ENCODE peak calls at places on chromosomes 11 and 22, in four cellular contexts. Q, J, N and R are unnamed samples.

GRCh38 chr11:27266125-27266524 is 96.9 kb downstream of the CCDC34 start:
- DNase-seq in Q (no peak), J (no peak), N (no peak), R (no peak)

GRCh38 chr11:117303101-117303500 is 12.0 kb downstream of the BACE1-AS start:
- DNase-seq in N (no peak), Q (peak; percentile 38), J (no peak), R (no peak)

GRCh38 chr11:86301742-86302091 is 323 bp upstream of the HIKESHI start:
- DNase-seq in Q (no peak), J (no peak), N (no peak), R (no peak)

GRCh38 chr11:100887659-100888058 is 200.6 kb downstream of the ARHGAP42 start:
- DNase-seq in N (no peak), Q (no peak), J (no peak), R (no peak)

GRCh38 chr11:2804701-2805387 is 80.7 kb downstream of the CDKN1C start:
- DNase-seq in N (no peak), Q (no peak), J (peak; percentile 44), R (no peak)

GRCh38 chr11:116498161-116498560 is 274.6 kb downstream of the BUD13 start:
- DNase-seq in N (no peak), J (no peak), Q (no peak), R (no peak)

GRCh38 chr22:23256986-23257888 is 76.9 kb downstream of the BCR start:
- DNase-seq in N (no peak), J (no peak), Q (no peak), R (no peak)

GRCh38 chr11:9688716-9689511 is 25.0 kb downstream of the SWAP70 start:
- DNase-seq in J (no peak), Q (no peak), N (peak; percentile 13), R (peak; percentile 81)

GRCh38 chr11:9144828-9145227 is 53.4 kb upstream of the SCUBE2 start:
- DNase-seq in J (peak; percentile 27), Q (no peak), N (no peak), R (no peak)

GRCh38 chr11:131894615-131895544 is 524.5 kb downstream of the NTM start:
- DNase-seq in N (no peak), Q (no peak), J (no peak), R (no peak)

GRCh38 chr22:36569999-36570398 is 41.0 kb upstream of the EIF3D start:
- DNase-seq in Q (peak; percentile 18), N (peak; percentile 46), J (peak; percentile 79), R (no peak)

GRCh38 chr22:48952256-48953102 is 875.2 kb downstream of the BRD1 start:
- DNase-seq in N (no peak), Q (no peak), J (peak; percentile 29), R (no peak)

GRCh38 chr22:42366815-42367581 is 65.2 kb downstream of the NFAM1 start:
- DNase-seq in J (no peak), Q (no peak), N (no peak), R (no peak)

GRCh38 chr11:61551630-61552029 is 29.2 kb downstream of the SYT7 start:
- DNase-seq in Q (no peak), N (no peak), J (no peak), R (no peak)

GRCh38 chr11:66454253-66454652 is 12.5 kb upstream of the PELI3 start:
- DNase-seq in N (no peak), J (no peak), Q (no peak), R (no peak)
- TF ChIP-seq BRCA1 in N (no peak), J (no peak), Q (no peak), R (no peak)

DNA sequence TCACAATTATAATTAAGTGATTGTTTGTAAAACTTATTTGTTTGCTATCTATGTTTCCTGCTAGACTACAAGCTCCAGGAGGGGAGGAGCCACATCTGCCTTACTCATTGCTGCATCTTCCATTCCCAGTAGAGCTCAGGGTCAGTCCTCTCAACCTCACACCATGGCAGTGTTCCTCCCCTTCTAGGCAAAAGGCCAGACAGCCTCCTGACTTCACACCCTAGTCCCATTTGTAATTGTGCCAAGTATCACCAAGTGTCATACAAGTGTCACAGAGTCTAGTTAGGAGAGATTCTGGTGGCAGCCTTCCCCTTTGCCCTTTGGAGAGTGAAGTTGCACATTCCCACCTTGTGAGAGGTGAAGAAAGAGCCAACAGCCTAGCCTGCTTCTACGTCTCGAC is 490.4 kb downstream of the INSC start:
- DNase-seq in Q (no peak), N (no peak), J (no peak), R (no peak)
- TF ChIP-seq MAX in Q (no peak), N (no peak), J (no peak), R (no peak)

GRCh38 chr11:73140213-73141030 is 1.7 kb downstream of the FCHSD2 start:
- DNase-seq in Q (no peak), N (peak; percentile 37), J (peak; percentile 56), R (no peak)

GRCh38 chr11:73137262-73137941 is 4.7 kb downstream of the FCHSD2 start:
- DNase-seq in Q (no peak), N (no peak), J (no peak), R (no peak)

GRCh38 chr11:73139476-73140198 is 2.5 kb downstream of the FCHSD2 start:
- DNase-seq in N (no peak), J (no peak), Q (peak; percentile 72), R (no peak)

GRCh38 chr11:73137942-73138274 is 4.2 kb downstream of the FCHSD2 start:
- DNase-seq in J (no peak), Q (no peak), N (no peak), R (no peak)

DNA sequence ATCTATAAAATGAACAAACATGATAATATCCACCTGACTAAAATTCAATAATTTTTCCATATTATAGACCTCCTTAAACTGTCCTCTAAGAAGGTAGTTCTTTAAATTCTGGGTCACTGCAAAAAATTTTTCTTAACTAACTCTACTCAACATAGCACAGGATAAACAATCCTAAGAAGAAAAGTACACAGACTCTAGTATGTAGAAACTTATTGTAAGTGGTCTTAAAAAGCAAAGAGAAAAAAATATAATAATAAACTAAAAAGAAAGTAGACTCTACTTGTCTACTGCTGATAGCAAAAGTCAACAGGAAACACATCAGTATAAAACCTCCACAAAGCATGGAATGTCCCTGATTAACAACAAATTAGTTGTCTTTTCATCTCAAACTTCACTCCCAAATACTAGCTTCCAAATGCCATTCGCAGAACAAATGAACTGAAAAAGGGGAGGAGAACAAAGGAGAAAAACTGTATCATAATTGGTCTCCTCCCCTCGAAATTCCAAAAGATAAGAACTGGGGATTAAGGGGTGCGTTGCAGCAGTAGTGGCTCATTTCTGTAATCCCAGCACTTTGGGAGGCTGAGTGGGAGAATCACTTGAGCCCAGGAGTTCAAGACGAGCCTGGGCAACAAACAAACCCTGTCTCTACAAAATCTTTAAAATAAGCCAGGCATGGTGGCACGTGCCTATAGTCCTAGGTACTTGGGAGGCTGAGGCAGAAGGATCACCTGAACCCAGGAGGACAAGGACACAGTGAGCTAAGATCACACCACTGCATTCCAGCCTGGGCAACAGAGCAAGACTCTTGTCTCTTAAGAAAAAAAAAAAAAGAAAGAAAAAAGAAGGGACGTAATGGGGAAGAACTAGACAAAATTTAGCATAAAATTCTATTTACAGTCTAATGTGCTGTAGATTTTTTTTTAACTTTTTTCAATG is 6.5 kb downstream of the FCHSD2 start:
- DNase-seq in N (no peak), J (no peak), Q (no peak), R (no peak)
- TF ChIP-seq BRCA1 in N (no peak), J (no peak), Q (no peak), R (no peak)

DNA sequence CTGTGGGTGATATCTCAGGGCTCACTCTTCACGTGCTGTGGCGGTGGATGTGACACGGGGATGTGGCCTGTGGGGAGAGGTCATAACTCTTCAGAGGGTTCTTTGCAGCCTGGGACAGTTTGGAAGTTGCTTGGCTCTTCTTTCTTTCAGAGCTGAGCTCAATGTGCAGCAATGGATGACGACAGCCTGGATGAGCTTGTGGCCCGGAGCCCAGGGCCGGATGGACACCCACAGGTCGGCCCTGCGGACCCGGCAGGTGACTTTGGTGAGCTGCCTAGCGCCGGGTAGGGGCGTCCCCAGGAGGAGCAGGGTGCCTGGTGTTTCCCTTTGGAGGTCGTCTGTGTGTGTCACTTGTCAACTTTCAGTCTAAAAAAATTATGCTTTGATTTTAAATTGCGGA is 5.1 kb downstream of the PHRF1 start:
- DNase-seq in J (no peak), N (no peak), Q (no peak), R (no peak)
- TF ChIP-seq MAX in J (no peak), N (no peak), Q (no peak), R (no peak)

GRCh38 chr22:45094081-45094720 is 69.5 kb upstream of the NUP50 start:
- DNase-seq in Q (no peak), N (no peak), J (no peak), R (no peak)

GRCh38 chr22:45096256-45096907 is 67.3 kb upstream of the NUP50 start:
- DNase-seq in N (peak; percentile 49), Q (peak; percentile 37), J (peak; percentile 81), R (no peak)

GRCh38 chr22:45092644-45093043 is 71.1 kb upstream of the NUP50 start:
- DNase-seq in Q (no peak), N (no peak), J (no peak), R (no peak)

GRCh38 chr22:45097061-45097460 is 66.7 kb upstream of the NUP50 start:
- DNase-seq in J (no peak), N (no peak), Q (no peak), R (no peak)

GRCh38 chr22:45094826-45095225 is 68.9 kb upstream of the NUP50 start:
- DNase-seq in J (no peak), N (no peak), Q (no peak), R (no peak)
- TF ChIP-seq BRCA1 in J (no peak), N (no peak), Q (no peak), R (no peak)

GRCh38 chr11:35822815-35823495 is 120.9 kb upstream of the LDLRAD3 start:
- DNase-seq in Q (no peak), J (no peak), N (no peak), R (no peak)
- TF ChIP-seq MAX in Q (no peak), J (no peak), N (no peak), R (no peak)

DNA sequence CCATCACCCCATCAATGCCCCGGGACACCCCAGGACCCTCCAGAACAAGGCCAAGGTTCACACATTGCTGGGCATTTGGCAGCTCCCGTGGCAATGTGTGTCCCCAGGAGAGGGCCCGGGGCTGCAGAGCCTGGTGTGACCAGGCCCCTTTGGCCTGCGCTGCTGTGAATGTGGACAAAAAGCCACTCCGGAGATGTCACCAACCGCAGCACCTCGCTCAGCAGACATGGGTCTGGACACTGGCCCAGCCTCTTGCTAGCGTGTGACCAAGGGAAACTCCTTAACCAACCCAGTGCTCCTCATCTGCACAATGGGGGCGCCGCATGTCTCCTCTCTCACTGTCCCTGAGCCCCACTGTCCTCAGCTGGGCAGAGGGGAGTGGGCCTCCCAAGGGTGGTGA is 8.0 kb upstream of the CHADL start:
- DNase-seq in J (no peak), N (no peak), Q (no peak), R (no peak)
- TF ChIP-seq BRCA1 in J (no peak), N (no peak), Q (no peak), R (no peak)

DNA sequence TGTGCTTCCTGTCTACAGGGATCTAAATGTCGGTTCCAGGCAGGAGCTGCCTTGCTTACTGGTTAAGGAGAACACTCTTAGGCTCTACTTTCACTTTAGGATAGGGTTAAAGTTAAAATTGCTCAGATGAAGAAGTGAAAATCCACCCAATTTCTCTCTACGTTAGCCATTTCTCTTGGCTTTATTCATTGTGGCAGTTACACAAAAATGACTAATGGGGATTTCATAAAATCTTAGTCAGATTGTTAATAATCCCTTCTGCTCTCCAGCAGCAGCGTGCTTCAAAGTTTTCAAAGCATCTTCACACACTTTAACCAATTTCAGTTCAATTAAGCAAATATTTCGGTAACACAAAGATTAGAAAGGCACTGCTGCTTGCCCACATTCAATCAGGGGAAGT is 58.4 kb upstream of the RCN1 start:
- DNase-seq in J (no peak), Q (no peak), N (no peak), R (peak; percentile 41)
- TF ChIP-seq MAX in J (no peak), Q (no peak), N (no peak), R (no peak)

GRCh38 chr22:30926706-30927105 is 41.9 kb downstream of the MORC2 start:
- DNase-seq in N (no peak), Q (no peak), J (no peak), R (no peak)
- TF ChIP-seq BRCA1 in N (no peak), Q (no peak), J (no peak), R (no peak)